ENCODE peak calls at places on chromosomes 1 and 21, in four cellular contexts. T is GM23248, Z is astrocyte, Q is neural progenitor cell. V is an unnamed sample.

GRCh38 chr1:30319765-30320580 is 403.4 kb downstream of the MATN1 start:
- DNase-seq in Z (no peak), Q (no peak), T (no peak), V (no peak)

GRCh38 chr1:193417945-193418744 is 231.7 kb upstream of the B3GALT2 start:
- DNase-seq in Z (peak; percentile 36), Q (no peak), T (peak; percentile 54), V (peak; percentile 14)

GRCh38 chr1:116514708-116515525 is 55.9 kb downstream of the CD58 start:
- DNase-seq in Q (no peak), Z (peak; percentile 89), T (no peak), V (peak; percentile 86)

GRCh38 chr1:33624991-33625870 is 152.8 kb downstream of the ZSCAN20 start:
- DNase-seq in Q (no peak), Z (no peak), T (no peak), V (no peak)

GRCh38 chr1:244322791-244323521 is 128.8 kb downstream of the ADSS2 start:
- DNase-seq in Q (no peak), Z (peak; percentile 95), T (peak; percentile 97), V (peak; percentile 92)

GRCh38 chr1:101526813-101527212 is 290.0 kb downstream of the S1PR1 start:
- DNase-seq in Q (no peak), T (no peak), Z (no peak), V (peak; percentile 26)

GRCh38 chr1:19728413-19729145 is 63.9 kb downstream of the HTR6 start:
- DNase-seq in Z (no peak), Q (no peak), T (no peak), V (no peak)

GRCh38 chr1:82042306-82042705 is 241.6 kb downstream of the ADGRL2 start:
- DNase-seq in T (no peak), Z (no peak), Q (no peak), V (no peak)

GRCh38 chr1:167720965-167721616 is 691 bp upstream of the MPZL1 start:
- DNase-seq in Q (peak; percentile 35), T (peak; percentile 80), Z (peak; percentile 51), V (peak; percentile 63)

GRCh38 chr21:18228060-18228739 is 16.4 kb upstream of the CHODL start:
- DNase-seq in Q (no peak), Z (no peak), T (no peak), V (no peak)

GRCh38 chr1:34709547-34709946 is 45.3 kb upstream of the GJB5 start:
- DNase-seq in Z (no peak), T (peak; percentile 32), Q (peak; percentile 59), V (no peak)

GRCh38 chr1:227946624-227947424 is 908 bp downstream of the WNT9A start:
- DNase-seq in Z (peak; percentile 43), T (peak; percentile 77), Q (peak; percentile 93), V (peak; percentile 85)

GRCh38 chr21:30613836-30614235 is at the start of gene KRTAP6-1:
- DNase-seq in Q (no peak), T (no peak), Z (no peak), V (no peak)

GRCh38 chr21:27818847-27819246 is 852.0 kb upstream of the ADAMTS5 start:
- DNase-seq in Z (no peak), Q (no peak), T (peak; percentile 46), V (peak; percentile 43)

GRCh38 chr1:180973360-180973759 is 49.3 kb downstream of the STX6 start:
- DNase-seq in Z (no peak), Q (no peak), T (no peak), V (no peak)

GRCh38 chr1:63023637-63024036 is 239.7 kb downstream of the ATG4C start:
- DNase-seq in Q (no peak), Z (no peak), T (no peak), V (no peak)

GRCh38 chr21:41361053-41361785 is 608 bp upstream of the MX2 start:
- DNase-seq in Q (no peak), T (no peak), Z (no peak), V (no peak)

GRCh38 chr1:111032295-111032897 is 68.7 kb upstream of the LRIF1 start:
- DNase-seq in Q (peak; percentile 49), T (peak; percentile 35), Z (no peak), V (peak; percentile 14)

GRCh38 chr1:66088787-66089186 is 296.1 kb downstream of the PDE4B start:
- DNase-seq in Z (no peak), T (peak; percentile 31), Q (no peak), V (no peak)

GRCh38 chr1:227961651-227962050 is 13.9 kb upstream of the WNT9A start:
- DNase-seq in Z (no peak), Q (peak; percentile 1), T (no peak), V (no peak)

GRCh38 chr1:156525856-156526479 is 25.4 kb upstream of the MEF2D start:
- DNase-seq in T (no peak), Q (no peak), Z (no peak), V (no peak)

GRCh38 chr1:182381962-182382819 is 9.4 kb downstream of the GLUL start:
- DNase-seq in Z (no peak), T (no peak), Q (no peak), V (no peak)

GRCh38 chr1:27972141-27972540 is 12.4 kb downstream of the XKR8 start:
- DNase-seq in Z (no peak), T (no peak), Q (no peak), V (no peak)

GRCh38 chr1:23394176-23394575 is 24.5 kb upstream of the ZNF436 start:
- DNase-seq in T (peak; percentile 86), Z (peak; percentile 76), Q (no peak), V (no peak)

GRCh38 chr1:28002600-28002999 is 42.8 kb downstream of the XKR8 start:
- DNase-seq in T (no peak), Q (no peak), Z (no peak), V (no peak)

GRCh38 chr1:1680912-1681273 is 11.7 kb downstream of the SLC35E2B start:
- DNase-seq in Q (no peak), T (peak; percentile 32), Z (no peak), V (no peak)

GRCh38 chr1:194024659-194025058 is 838.2 kb upstream of the B3GALT2 start:
- DNase-seq in Q (no peak), Z (peak; percentile 95), T (no peak), V (peak; percentile 26)

GRCh38 chr1:61056674-61057439 is 25.5 kb upstream of the NFIA start:
- DNase-seq in Q (peak; percentile 49), T (peak; percentile 72), Z (peak; percentile 16), V (peak; percentile 53)

GRCh38 chr1:178810585-178810984 is 60.3 kb downstream of the ANGPTL1 start:
- DNase-seq in Q (no peak), Z (no peak), T (no peak), V (no peak)

GRCh38 chr1:114154146-114154962 is 685 bp upstream of the SYT6 start:
- DNase-seq in T (peak; percentile 62), Q (peak; percentile 87), Z (peak; percentile 7), V (no peak)

GRCh38 chr1:116769561-116769977 is 15.3 kb downstream of the CD2 start:
- DNase-seq in Q (no peak), Z (peak; percentile 74), T (peak; percentile 53), V (peak; percentile 73)

GRCh38 chr1:62437273-62437945 is 560 bp downstream of the USP1 start:
- DNase-seq in Q (peak; percentile 61), Z (no peak), T (peak; percentile 54), V (no peak)

GRCh38 chr1:58883037-58883887 is 99.4 kb upstream of the JUN start:
- DNase-seq in Q (no peak), Z (peak; percentile 99), T (peak; percentile 97), V (peak; percentile 96)

GRCh38 chr1:18949689-18950414 is 6.6 kb downstream of the IFFO2 start:
- DNase-seq in Q (peak; percentile 77), Z (peak; percentile 58), T (peak; percentile 70), V (peak; percentile 47)

GRCh38 chr1:182939413-182939812 is 13.6 kb downstream of the SHCBP1L start:
- DNase-seq in Q (no peak), Z (no peak), T (no peak), V (no peak)

GRCh38 chr21:40049959-40050290 is 182.7 kb downstream of the PCP4 start:
- DNase-seq in Q (peak; percentile 19), Z (no peak), T (no peak), V (no peak)

GRCh38 chr1:247638781-247639180 is 33.4 kb downstream of the OR2G3 start:
- DNase-seq in T (no peak), Z (no peak), Q (no peak), V (no peak)

GRCh38 chr1:247642742-247643141 is 36.8 kb downstream of the OR13G1 start:
- DNase-seq in T (no peak), Z (no peak), Q (no peak), V (no peak)

GRCh38 chr1:247639381-247639981 is 34.1 kb downstream of the OR2G3 start:
- DNase-seq in Z (peak; percentile 3), T (peak; percentile 28), Q (peak; percentile 80), V (peak; percentile 44)

GRCh38 chr1:247638011-247638410 is 32.6 kb downstream of the OR2G3 start:
- DNase-seq in Z (no peak), T (no peak), Q (no peak), V (no peak)
- H3K4me2 ChIP-seq in Z (no peak overlapping the region), T (no peak overlapping the region), Q (no peak overlapping the region), V (no peak overlapping the region)

GRCh38 chr1:46487818-46488218 is 1.8 kb upstream of the DMBX1 start:
- DNase-seq in Q (peak; percentile 90), T (no peak), Z (no peak), V (no peak)

GRCh38 chr1:46488343-46489168 is 1.1 kb upstream of the DMBX1 start:
- DNase-seq in T (peak; percentile 57), Q (peak; percentile 76), Z (peak; percentile 8), V (peak; percentile 45)

GRCh38 chr1:46484783-46485490 is 4.7 kb upstream of the DMBX1 start:
- DNase-seq in T (no peak), Z (no peak), Q (no peak), V (no peak)

GRCh38 chr1:46485564-46486431 is 3.8 kb upstream of the DMBX1 start:
- DNase-seq in Q (peak; percentile 69), T (no peak), Z (no peak), V (no peak)

DNA sequence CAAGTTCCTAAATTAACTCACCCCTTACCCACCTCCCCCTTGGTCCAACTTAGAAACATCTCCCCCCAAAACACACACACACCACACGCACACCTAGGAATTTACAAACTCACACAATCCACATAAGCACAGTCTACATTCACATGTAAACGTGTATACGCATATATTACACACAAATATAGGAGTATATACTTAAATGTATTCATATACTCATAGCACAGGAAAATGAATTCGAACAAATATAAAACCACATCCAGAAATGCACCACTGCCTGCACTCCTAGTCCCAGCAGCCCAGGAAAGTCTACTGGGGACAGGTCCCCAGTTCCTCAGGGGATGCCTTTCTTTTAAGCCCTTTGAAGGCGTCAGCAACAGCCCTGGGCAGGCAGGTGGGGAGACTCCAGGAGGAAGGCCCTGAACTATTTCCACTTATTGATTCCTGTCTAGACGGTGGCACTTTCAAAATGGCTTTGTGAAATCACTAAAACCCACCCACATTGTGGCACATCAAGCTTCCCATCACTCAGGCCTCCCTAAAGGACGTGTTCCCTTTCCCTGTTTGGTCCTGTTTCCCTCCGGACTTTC is 3.1 kb upstream of the DMBX1 start:
- DNase-seq in Z (no peak), Q (no peak), T (no peak), V (no peak)
- H3K27me3 ChIP-seq in Z (peaks cover 88% of the 10 kb centered on the region), Q (peaks cover 100% of the 10 kb centered on the region), T (peaks cover 86% of the 10 kb centered on the region), V (peaks cover 38% of the 10 kb centered on the region)

DNA sequence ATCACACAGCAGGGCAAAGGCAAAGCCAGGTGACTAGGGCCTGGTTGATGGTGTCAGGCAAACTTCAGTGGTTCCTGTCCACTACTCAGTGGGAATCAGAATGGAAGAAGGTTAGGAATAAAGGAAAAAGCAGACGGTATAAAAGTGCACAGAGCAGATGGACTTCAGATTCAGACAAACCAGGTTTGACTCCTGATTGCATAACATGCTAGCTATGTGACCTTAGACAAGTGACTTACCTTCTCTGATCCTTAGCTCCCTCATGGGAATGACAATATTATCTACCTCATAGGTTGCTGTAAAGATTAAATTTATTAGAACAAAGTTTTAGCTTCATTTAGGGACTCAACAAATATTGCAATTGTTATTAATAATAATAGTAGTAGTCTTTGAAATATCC is 4.9 kb downstream of the PAQR7 start:
- DNase-seq in Q (no peak), Z (no peak), T (no peak), V (no peak)
- H4K20me1 ChIP-seq in Q (peaks cover 15% of the 10 kb centered on the region), Z (peaks cover 22% of the 10 kb centered on the region), T (no peaks in the 10 kb centered on the region), V (no peaks in the 10 kb centered on the region)

GRCh38 chr1:224617410-224618361 is 1.6 kb downstream of the CNIH3 start:
- DNase-seq in Z (no peak), T (peak; percentile 24), Q (peak; percentile 38), V (no peak)
- H3K4me2 ChIP-seq in Z (peak overlapping the region; percentile 92), T (peak overlapping the region; percentile 93), Q (peak overlapping the region; percentile 92), V (peak overlapping the region; percentile 97)

V was measured in mammary epithelial cell.